ENCODE peak calls at places on chromosomes 6 and 20, in five cellular contexts. W, N, V, L and Q are unnamed samples.

GRCh38 chr6:31965700-31966099 is 6.2 kb downstream of the DXO start:
- DNase-seq in W (no peak), N (no peak), V (no peak), L (no peak), Q (no peak)

GRCh38 chr6:112883095-112883494 is 536.0 kb downstream of the RFPL4B start:
- DNase-seq in W (no peak), N (no peak), V (no peak), L (no peak), Q (no peak)

GRCh38 chr20:32538526-32538918 is 46.6 kb downstream of the NOL4L start:
- DNase-seq in W (no peak), N (no peak), V (no peak), L (peak), Q (no peak)

GRCh38 chr6:56911847-56912246 is 43.1 kb upstream of the BEND6 start:
- DNase-seq in W (no peak), N (no peak), V (no peak), L (no peak), Q (no peak)

GRCh38 chr20:62449951-62450815 is 22.8 kb upstream of the RBBP8NL start:
- DNase-seq in W (no peak), N (no peak), V (no peak), L (no peak), Q (no peak)

GRCh38 chr6:160054913-160055312 is 66.7 kb upstream of the SLC22A1 start:
- DNase-seq in W (no peak), N (no peak), V (no peak), L (no peak), Q (no peak)

GRCh38 chr6:102798631-102799030 is 1405.1 kb downstream of the GRIK2 start:
- DNase-seq in W (no peak), N (peak), V (no peak), L (peak), Q (no peak)

GRCh38 chr6:141463237-141463977 is 669.3 kb upstream of the GJE1 start:
- DNase-seq in W (no peak), N (no peak), V (no peak), L (no peak), Q (no peak)

GRCh38 chr6:42545226-42545773 is 18.5 kb upstream of the UBR2 start:
- DNase-seq in W (no peak), N (no peak), V (no peak), L (no peak), Q (no peak)

GRCh38 chr20:59157961-59158541 is 5.6 kb upstream of the ZNF831 start:
- DNase-seq in W (no peak), N (no peak), V (no peak), L (no peak), Q (no peak)

DNA sequence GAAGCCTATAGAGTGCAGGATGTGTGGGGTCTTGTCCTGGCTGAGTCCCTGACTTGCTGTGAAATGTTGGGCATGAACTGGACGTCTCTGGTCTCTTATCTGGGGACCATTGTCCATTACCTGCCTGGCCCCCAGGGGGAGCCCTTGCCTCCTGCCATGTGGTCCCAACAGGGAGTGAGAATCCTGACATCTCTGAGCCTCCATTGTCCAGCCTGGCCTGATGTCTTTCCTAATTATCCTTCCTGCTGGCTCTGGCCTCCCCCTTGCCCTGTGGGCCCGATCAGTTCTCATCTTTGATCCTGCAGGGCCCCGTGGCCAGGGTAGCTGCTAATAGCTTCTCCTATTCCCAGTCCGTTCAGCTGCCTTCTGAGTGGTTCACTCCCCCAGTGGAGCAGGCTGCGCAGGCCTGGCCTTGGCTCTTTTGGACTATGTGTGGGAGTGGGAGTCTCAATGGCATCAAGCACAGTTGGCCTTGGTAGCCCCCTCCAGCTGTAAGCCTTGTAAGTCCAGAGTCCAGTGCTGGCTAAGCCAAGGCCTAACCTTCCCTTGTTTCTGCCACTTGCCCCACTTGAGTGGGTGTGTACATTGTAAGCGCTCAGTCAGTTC is 77.9 kb upstream of the RALY start:
- DNase-seq in W (no peak), N (peak), V (peak), L (peak), Q (peak)
- TF ChIP-seq ATF2 in W (no peak), N (no peak), V (no peak), L (no peak), Q (peak)

GRCh38 chr20:4029505-4030467 is 14.4 kb upstream of the RNF24 start:
- DNase-seq in W (no peak), N (no peak), V (no peak), L (no peak), Q (no peak)
- TF ChIP-seq ATF2 in W (no peak), N (no peak), V (no peak), L (no peak), Q (no peak)

GRCh38 chr6:134375199-134375598 is 57.3 kb upstream of the SGK1 start:
- DNase-seq in W (no peak), N (no peak), V (no peak), L (no peak), Q (no peak)

GRCh38 chr6:134381926-134382325 is 64.0 kb upstream of the SGK1 start:
- DNase-seq in W (no peak), N (no peak), V (no peak), L (no peak), Q (no peak)

GRCh38 chr6:134379599-134379998 is 61.7 kb upstream of the SGK1 start:
- DNase-seq in W (no peak), N (no peak), V (no peak), L (no peak), Q (no peak)

GRCh38 chr6:134376785-134377184 is 58.9 kb upstream of the SGK1 start:
- DNase-seq in W (no peak), N (no peak), V (no peak), L (no peak), Q (no peak)

GRCh38 chr6:134379086-134379485 is 61.2 kb upstream of the SGK1 start:
- DNase-seq in W (peak), N (peak), V (peak), L (peak), Q (no peak)
- TF ChIP-seq ATF2 in W (no peak), N (peak), V (no peak), L (no peak), Q (no peak)

DNA sequence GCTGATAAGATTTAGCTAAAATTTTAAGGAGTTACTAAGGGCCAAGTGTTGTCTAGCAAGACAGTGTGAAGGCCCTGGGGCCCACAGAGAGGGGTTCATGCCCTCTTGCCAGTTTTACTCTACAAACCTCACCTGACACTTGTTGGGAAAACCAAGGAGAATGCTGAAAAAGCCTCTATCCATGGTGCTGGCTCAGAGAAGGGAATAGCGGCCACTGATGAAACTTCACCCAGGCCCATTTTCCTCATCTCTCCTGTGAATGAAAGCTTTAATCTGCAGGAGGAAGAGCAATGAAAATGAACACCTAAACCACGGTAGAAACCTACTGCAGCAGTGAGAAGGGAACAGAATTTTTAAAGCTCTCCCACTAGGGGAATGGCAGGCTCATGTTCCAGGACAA is 317.3 kb upstream of the CNR1 start:
- DNase-seq in W (no peak), N (no peak), V (no peak), L (no peak), Q (no peak)
- TF ChIP-seq ATF2 in W (no peak), N (no peak), V (no peak), L (no peak), Q (no peak)

DNA sequence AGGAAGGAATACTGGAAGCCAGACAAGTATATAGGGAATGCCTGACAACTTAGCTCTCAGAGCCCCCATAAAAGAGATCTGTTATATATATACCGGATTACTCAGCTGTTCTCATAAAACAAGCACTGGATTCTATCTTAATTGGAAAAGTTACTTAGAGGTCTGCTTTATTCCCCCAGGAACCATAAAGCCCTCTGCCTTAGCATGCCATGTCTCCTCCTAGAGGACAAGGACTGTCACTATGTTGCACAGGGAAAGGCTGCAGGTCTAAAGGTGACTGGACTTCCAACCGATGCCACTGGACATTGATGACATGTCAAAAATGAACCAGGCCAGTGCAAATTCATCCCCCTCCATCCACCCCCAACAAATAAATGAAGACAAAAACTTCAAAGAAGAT is 6.4 kb downstream of the EXOC2 start:
- DNase-seq in W (no peak), N (no peak), V (no peak), L (no peak), Q (peak)
- TF ChIP-seq ATF2 in W (no peak), N (no peak), V (no peak), L (no peak), Q (no peak)

DNA sequence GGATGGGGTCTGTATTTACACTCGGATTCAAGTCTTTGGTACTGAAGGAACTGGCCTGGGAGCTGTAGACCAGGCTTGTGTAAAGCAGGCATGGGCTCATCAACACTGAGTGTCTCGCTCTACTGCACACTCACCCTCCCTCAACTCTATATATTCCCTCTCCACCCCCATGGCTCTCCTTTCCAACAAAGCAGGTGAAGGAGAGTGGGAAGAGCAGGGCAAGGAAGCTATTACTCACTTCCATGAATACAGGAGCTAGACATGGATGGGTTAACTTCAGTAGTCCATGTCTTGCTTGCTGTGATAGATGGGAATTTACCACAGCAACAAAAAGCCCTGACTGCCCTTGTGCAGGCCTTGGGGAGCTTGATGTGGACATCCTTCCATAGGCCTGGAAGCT is 20.7 kb upstream of the SLC2A12 start:
- DNase-seq in W (no peak), N (no peak), V (no peak), L (no peak), Q (no peak)
- TF ChIP-seq ATF2 in W (no peak), N (no peak), V (no peak), L (no peak), Q (no peak)

DNA sequence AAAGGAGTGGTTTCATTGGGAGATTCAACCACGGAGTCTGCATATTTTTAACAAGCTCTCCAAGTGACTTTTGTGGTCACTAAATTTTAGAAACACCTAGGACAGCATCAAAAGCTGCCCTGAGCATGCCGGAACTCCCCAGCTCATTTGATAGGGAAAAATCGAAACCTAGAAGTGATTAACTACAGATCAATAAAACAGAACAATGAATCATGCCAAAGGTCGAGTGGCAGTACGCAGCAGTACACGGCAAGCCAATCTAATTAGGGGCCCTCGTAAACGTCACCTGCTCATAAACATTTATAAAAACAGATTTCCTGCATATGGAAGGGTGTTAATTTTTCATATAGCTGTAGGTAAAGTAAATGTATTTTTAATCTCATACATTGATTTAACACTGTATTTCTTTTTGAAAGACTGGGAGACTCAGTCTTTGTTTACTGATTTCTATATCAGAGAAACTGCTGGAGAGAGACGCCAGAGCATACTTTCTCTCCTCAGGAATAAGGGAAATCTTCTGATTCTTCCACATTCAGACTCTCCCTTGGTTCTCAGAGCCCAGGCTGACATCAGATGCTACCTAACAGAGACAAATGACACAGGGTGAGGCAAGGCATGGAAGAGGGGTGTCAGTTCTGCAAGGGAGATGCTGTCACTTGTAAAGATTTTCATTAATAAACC is 232.6 kb downstream of the PTPRT start:
- DNase-seq in W (no peak), N (no peak), V (no peak), L (no peak), Q (no peak)
- TF ChIP-seq ATF2 in W (no peak), N (no peak), V (no peak), L (no peak), Q (no peak)